ENCODE peak calls at places on chromosomes 11 and 22, in five cellular contexts. N is left ventricle myocardium inferior, X is right lobe of liver, F is tibial artery, O is mucosa of descending colon. Y is an unnamed sample.

GRCh38 chr11:76152086-76152658 is 54.1 kb downstream of the WNT11 start:
- DNase-seq in N (peak; percentile 89), X (peak; percentile 90), F (peak; percentile 93), O (peak; percentile 93), Y (peak; percentile 58)

GRCh38 chr11:34052608-34053160 is 1.2 kb downstream of the CAPRIN1 start:
- DNase-seq in N (peak; percentile 21), X (peak; percentile 68), F (peak; percentile 31), O (peak; percentile 64), Y (no peak)

GRCh38 chr11:2702771-2703486 is 3.1 kb upstream of the KCNQ1OT1 start:
- DNase-seq in N (peak; percentile 5), X (peak; percentile 40), F (no peak), O (no peak), Y (no peak)

GRCh38 chr11:119416606-119417580 is 6.1 kb downstream of the THY1 start:
- DNase-seq in N (no peak), X (no peak), F (no peak), O (no peak), Y (no peak)

GRCh38 chr22:20431520-20432237 is 5.9 kb downstream of the SCARF2 start:
- DNase-seq in N (no peak), X (no peak), F (no peak), O (no peak), Y (no peak)

GRCh38 chr11:70002433-70002832 is 75.7 kb upstream of the ANO1 start:
- DNase-seq in N (no peak), X (no peak), F (no peak), O (no peak), Y (no peak)

GRCh38 chr11:91749231-91749630 is 475.4 kb upstream of the FAT3 start:
- DNase-seq in N (no peak), X (no peak), F (no peak), O (no peak), Y (no peak)

GRCh38 chr11:20388096-20389055 is 860 bp downstream of the PRMT3 start:
- DNase-seq in N (no peak), X (no peak), F (no peak), O (no peak), Y (no peak)

GRCh38 chr11:44627911-44628729 is 62.7 kb downstream of the CD82 start:
- DNase-seq in N (peak; percentile 82), X (peak; percentile 73), F (peak; percentile 75), O (peak; percentile 61), Y (no peak)

GRCh38 chr11:118156531-118157185 is 4.0 kb upstream of the SCN4B start:
- DNase-seq in N (no peak), X (no peak), F (no peak), O (no peak), Y (peak; percentile 9)

GRCh38 chr11:43962383-43962969 is 20.0 kb downstream of the C11orf96 start:
- DNase-seq in N (no peak), X (no peak), F (no peak), O (no peak), Y (no peak)

GRCh38 chr11:12214751-12215150 is 104.4 kb downstream of the MICAL2 start:
- DNase-seq in N (no peak), X (no peak), F (no peak), O (no peak), Y (no peak)

DNA sequence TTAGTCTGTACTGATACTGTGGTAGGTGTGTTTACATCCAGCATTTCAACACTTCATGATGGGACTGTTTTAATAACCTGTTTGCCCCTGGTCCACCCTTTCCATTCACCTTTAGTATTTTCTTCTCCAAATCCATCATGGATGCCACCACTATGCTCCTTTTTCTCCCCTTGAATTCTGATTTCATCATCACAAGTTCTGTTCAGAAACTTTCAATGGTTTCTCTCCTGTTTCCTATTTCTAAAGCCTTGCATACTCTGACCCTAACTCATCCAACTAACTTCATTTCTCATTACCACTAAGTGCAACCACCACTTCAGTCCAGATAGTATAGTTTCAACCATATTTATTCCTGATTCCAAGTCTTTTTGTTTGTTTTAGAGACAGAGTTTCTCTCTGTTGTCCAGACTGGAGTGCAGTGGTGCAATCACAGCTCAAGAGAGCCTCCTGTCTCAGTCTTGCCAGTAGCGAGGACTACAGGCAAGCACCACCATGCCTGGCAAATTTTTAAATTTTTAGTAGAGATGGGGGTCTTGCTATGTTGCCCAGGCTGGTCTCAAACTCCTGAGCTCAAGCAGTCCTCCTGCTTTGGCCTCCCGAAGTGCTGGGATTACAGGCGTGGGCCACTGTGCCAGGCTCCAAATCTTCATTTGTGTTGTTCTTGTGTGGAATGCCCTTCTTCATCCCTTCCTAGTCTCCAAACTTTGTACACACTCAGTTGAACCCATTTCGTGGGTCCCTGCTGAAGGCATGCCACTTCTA is 1.2 kb upstream of the LIN7C start:
- DNase-seq in N (no peak), X (no peak), F (no peak), O (no peak), Y (no peak)
- H3K4me3 ChIP-seq in N (peak overlapping the region; percentile 92), X (peak overlapping the region; percentile 81), F (peak overlapping the region; percentile 74), O (no peak overlapping the region), Y (peak overlapping the region; percentile 98)

GRCh38 chr11:111305403-111305802 is 7.1 kb downstream of the POU2AF3 start:
- DNase-seq in N (no peak), X (no peak), F (no peak), O (no peak), Y (no peak)
- H3K4me1 ChIP-seq in N (no peaks in the 10 kb centered on the region), X (peaks cover 35% of the 10 kb centered on the region), F (no peaks in the 10 kb centered on the region), O (peaks cover 34% of the 10 kb centered on the region), Y (no peaks in the 10 kb centered on the region)

GRCh38 chr22:44049369-44050231 is 25.5 kb downstream of the PARVB start:
- DNase-seq in N (no peak), X (no peak), F (no peak), O (no peak), Y (no peak)

GRCh38 chr22:44051961-44052360 is 27.9 kb downstream of the PARVB start:
- DNase-seq in N (no peak), X (no peak), F (no peak), O (no peak), Y (no peak)

GRCh38 chr22:44047891-44048301 is 23.8 kb downstream of the PARVB start:
- DNase-seq in N (no peak), X (no peak), F (no peak), O (no peak), Y (no peak)

GRCh38 chr22:44046485-44047141 is 22.5 kb downstream of the PARVB start:
- DNase-seq in N (peak; percentile 57), X (no peak), F (no peak), O (no peak), Y (no peak)

DNA sequence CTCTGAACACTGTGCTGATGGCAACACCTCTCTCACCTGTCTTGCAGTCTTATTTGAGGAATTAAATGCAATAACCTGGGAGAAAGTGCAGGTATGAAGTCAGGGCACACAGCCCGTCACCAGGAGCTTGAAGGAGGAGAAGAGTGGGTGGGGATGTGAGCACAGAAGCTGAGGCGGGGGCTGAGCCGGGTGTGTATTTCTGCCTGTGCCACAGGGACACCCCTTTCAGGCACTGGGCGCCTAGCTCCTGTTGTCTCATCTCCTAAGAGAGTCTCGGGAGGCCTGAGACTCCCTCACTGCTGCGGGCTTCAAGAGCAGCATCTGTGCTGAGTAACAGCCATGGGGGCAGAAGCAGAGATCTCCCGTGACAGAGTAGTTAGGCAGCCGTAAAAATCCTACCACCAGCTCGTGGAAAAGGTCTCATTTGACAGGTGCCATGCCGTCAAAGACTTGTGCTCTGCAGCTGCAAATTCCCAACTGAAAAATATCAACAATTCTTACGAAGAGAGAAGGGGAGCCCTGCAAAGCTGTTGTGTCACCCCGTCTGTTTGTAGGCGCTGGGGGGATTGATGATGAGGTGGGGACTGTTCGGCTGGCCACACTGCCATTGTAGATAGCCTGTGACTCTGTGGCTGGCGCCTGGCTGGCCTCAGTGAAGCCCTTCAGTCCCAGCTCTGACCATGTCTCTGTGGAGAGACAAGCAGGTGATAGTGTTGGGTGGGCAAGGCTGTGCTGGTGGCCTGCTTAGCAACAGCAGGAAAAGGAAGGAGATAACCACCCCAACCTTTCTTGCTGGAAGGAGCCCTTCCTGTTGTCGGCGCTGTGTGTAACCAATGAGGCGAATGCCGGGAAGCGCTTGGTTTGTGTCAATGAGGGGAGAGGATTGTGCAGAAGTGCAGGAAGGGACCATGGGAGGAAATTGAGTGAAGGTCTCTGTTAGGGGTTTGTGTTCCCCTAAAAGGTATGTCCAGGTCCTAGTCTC is 27.0 kb downstream of the PARVB start:
- DNase-seq in N (no peak), X (no peak), F (no peak), O (no peak), Y (no peak)
- H3K4me3 ChIP-seq in N (no peak overlapping the region), X (no peak overlapping the region), F (no peak overlapping the region), O (no peak overlapping the region), Y (no peak overlapping the region)

GRCh38 chr11:114172055-114172861 is 112.7 kb downstream of the ZBTB16 start:
- DNase-seq in N (no peak), X (peak; percentile 76), F (no peak), O (no peak), Y (no peak)
- H3K4me1 ChIP-seq in N (peaks cover 100% of the 10 kb centered on the region), X (peaks cover 91% of the 10 kb centered on the region), F (peaks cover 100% of the 10 kb centered on the region), O (peaks cover 87% of the 10 kb centered on the region), Y (peaks cover 66% of the 10 kb centered on the region)

DNA sequence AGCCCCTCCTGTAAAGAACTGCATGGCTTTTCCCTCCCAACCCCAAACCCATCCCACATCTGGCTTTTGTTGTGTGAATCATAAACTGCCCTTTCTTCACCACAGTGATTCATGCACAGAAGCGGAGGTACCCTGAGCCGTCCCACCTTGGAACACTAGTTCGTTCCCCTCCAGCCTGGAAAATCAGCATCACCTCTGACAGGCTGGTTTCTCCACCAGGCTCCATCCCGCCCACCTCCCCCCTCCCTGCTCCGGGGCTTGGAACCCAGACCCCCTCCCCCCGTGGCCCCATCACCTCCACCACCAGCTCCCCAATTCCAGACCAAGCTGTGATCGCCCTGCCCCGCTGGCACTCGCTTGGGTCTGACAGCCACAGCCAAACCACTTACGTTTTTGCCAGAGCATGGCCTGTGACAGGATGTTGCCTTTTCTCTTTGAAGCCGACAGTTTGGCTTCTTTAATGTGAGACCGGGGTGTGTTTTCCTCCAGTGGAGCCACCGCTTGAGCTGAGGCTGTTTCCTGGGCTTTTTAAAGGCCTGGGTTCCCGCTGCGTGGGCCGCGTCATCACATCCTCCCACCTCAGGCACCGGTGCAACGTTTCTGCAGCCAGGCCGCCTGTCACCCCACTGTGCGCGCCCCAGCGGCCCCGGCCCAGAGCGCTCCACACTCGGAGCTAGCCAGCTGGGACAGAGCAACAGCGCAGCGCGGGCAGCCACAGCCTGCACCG is at the start of gene POU2AF1:
- DNase-seq in N (peak; percentile 18), X (no peak), F (no peak), O (peak; percentile 53), Y (peak; percentile 69)
- H3K4me3 ChIP-seq in N (peak within 1 kb of the TSS; percentile 43), X (no peak within 1 kb of the TSS), F (no peak within 1 kb of the TSS), O (no peak within 1 kb of the TSS), Y (peak within 1 kb of the TSS; percentile 55)

GRCh38 chr11:35579557-35580396 is 38.5 kb upstream of the FJX1 start:
- DNase-seq in N (no peak), X (no peak), F (no peak), O (no peak), Y (no peak)
- H3K4me1 ChIP-seq in N (no peaks in the 10 kb centered on the region), X (no peaks in the 10 kb centered on the region), F (peaks cover 16% of the 10 kb centered on the region), O (no peaks in the 10 kb centered on the region), Y (no peaks in the 10 kb centered on the region)

GRCh38 chr22:50314455-50315288 is 7.2 kb upstream of the PLXNB2 start:
- DNase-seq in N (peak; percentile 50), X (peak; percentile 58), F (no peak), O (peak; percentile 90), Y (peak; percentile 91)
- H3K4me3 ChIP-seq in N (peak overlapping the region; percentile 30), X (no peak overlapping the region), F (no peak overlapping the region), O (no peak overlapping the region), Y (peak overlapping the region; percentile 32)

DNA sequence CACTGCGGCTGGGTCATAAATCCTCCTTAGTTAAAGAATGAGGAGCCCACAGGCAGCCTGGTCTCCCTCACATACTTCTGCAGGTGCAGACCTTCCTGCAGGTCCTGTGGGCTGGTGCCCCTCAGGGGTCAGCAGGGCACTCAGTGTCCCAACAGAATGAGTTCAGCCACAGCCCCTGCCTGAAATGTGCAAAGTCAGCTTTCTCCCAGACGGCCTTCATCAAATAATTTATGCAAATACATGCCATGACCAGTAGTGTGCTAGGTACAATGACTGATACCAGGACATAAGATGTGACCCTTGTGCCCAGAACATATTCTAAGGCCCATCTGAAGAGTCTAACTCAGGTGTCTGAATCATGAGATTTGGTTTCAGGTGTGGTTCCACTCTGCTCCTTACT is 703.4 kb downstream of the TBC1D22A start:
- DNase-seq in N (no peak), X (no peak), F (no peak), O (no peak), Y (no peak)
- H3K4me1 ChIP-seq in N (no peaks in the 10 kb centered on the region), X (no peaks in the 10 kb centered on the region), F (no peaks in the 10 kb centered on the region), O (no peaks in the 10 kb centered on the region), Y (no peaks in the 10 kb centered on the region)

Y was measured in CD4-positive, CD25-positive, alpha-beta regulatory T cell.